ENCODE peak calls at places on chromosomes 13 and 19, in nine cellular contexts. Q is bronchial epithelial cell; F is skeletal muscle cell; Z is stimulated activated CD4-positive, alpha-beta T cell treated with anti-CD3 and anti-CD28 coated beads, Interleukin-2, amount 100 ng/mL, for 48 hours; I is EL; G is HFFc6; Y is stimulated activated CD8-positive, alpha-beta memory T cell treated with anti-CD3 and anti-CD28 coated beads, Interleukin-15, amount 100 ng/mL, for 24 hours; D is pulmonary artery endothelial cell; L is NCI-H187. R is an unnamed sample.

GRCh38 chr13:49472186-49472585 is 23.6 kb upstream of the PHF11 start:
- DNase-seq in Q (peak), F (no peak), Z (no peak), I (no peak), G (no peak), Y (no peak), D (no peak), L (no peak), R (no peak)

GRCh38 chr13:36619535-36619934 is 54.3 kb upstream of the SERTM1 start:
- DNase-seq in Q (no peak), F (no peak), Z (no peak), I (no peak), G (no peak), Y (no peak), D (no peak), L (no peak), R (no peak)

GRCh38 chr13:112161441-112162301 is 94.7 kb downstream of the SOX1 start:
- DNase-seq in Q (no peak), F (no peak), Z (no peak), I (no peak), G (no peak), Y (no peak), D (no peak), L (no peak), R (no peak)

GRCh38 chr13:25422153-25422552 is 50.4 kb downstream of the ATP8A2 start:
- DNase-seq in Q (no peak), F (no peak), Z (no peak), I (no peak), G (no peak), Y (no peak), D (no peak), L (no peak), R (no peak)

GRCh38 chr19:51200071-51200470 is 24.8 kb upstream of the CD33 start:
- DNase-seq in Q (no peak), F (no peak), Z (no peak), I (no peak), G (no peak), Y (no peak), D (no peak), L (no peak), R (no peak)

GRCh38 chr13:44819762-44820161 is 169.5 kb downstream of the NUFIP1 start:
- DNase-seq in Q (no peak), F (no peak), Z (no peak), I (no peak), G (no peak), Y (no peak), D (no peak), L (no peak), R (no peak)

GRCh38 chr13:43879323-43880181 is at the start of the genes CCDC122 and LACC1:
- DNase-seq in Q (peak), F (peak), Z (peak), I (peak), G (peak), Y (peak), D (peak), L (peak), R (peak)

GRCh38 chr13:59750860-59751259 is 412.9 kb downstream of the DIAPH3 start:
- DNase-seq in Q (peak), F (no peak), Z (no peak), I (no peak), G (peak), Y (no peak), D (no peak), L (no peak), R (no peak)

GRCh38 chr13:59746291-59746962 is 417.3 kb downstream of the DIAPH3 start:
- DNase-seq in Q (peak), F (no peak), Z (no peak), I (peak), G (peak), Y (no peak), D (no peak), L (no peak), R (peak)

GRCh38 chr13:95067303-95067702 is 233.9 kb downstream of the ABCC4 start:
- DNase-seq in Q (peak), F (no peak), Z (no peak), I (peak), G (peak), Y (no peak), D (no peak), L (no peak), R (peak)

R was measured in PC-3.